ENCODE peak calls at places on chromosomes 12 and 14, in four cellular contexts. X is H1, Z is GM12878, B is HepG2. Y is an unnamed sample.
A peak's percentile ranks its signal among the peaks of the same experiment; 100 is the strongest.

GRCh38 chr12:62803756-62804155 is 131.2 kb downstream of the PPM1H start:
- DNase-seq in X (no peak), Z (no peak), B (no peak), Y (no peak)

GRCh38 chr14:91352101-91352500 is 65.5 kb downstream of the CCDC88C start:
- DNase-seq in Z (no peak), X (no peak), B (no peak), Y (no peak)

GRCh38 chr12:56684745-56685369 is 3.2 kb downstream of the PTGES3 start:
- DNase-seq in B (no peak), Z (no peak), X (no peak), Y (no peak)

GRCh38 chr12:18798445-18799139 is 60.7 kb downstream of the CAPZA3 start:
- DNase-seq in X (no peak), B (peak; percentile 55), Z (no peak), Y (no peak)

GRCh38 chr12:67344979-67345710 is 76.0 kb downstream of the CAND1 start:
- DNase-seq in Z (no peak), X (no peak), B (no peak), Y (no peak)

GRCh38 chr14:62189698-62190097 is 427.5 kb downstream of the SNAPC1 start:
- DNase-seq in B (no peak), X (no peak), Z (no peak), Y (no peak)

GRCh38 chr12:130013771-130014484 is 110.1 kb upstream of the TMEM132D start:
- DNase-seq in Z (no peak), B (peak; percentile 26), X (peak; percentile 87), Y (peak; percentile 84)

GRCh38 chr12:78928200-78929074 is 63.9 kb downstream of the SYT1 start:
- DNase-seq in B (peak; percentile 1), Z (no peak), X (no peak), Y (no peak)

GRCh38 chr14:99516156-99517045 is 35.2 kb downstream of the CCNK start:
- DNase-seq in B (no peak), Z (no peak), X (no peak), Y (no peak)

GRCh38 chr12:77213316-77213715 is 147.9 kb upstream of the E2F7 start:
- DNase-seq in B (no peak), X (no peak), Z (no peak), Y (no peak)

GRCh38 chr12:50042693-50043092 is 14.7 kb upstream of the ASIC1 start:
- DNase-seq in B (no peak), Z (no peak), X (no peak), Y (no peak)

GRCh38 chr14:83019744-83020414 is 1486.2 kb upstream of the SEL1L start:
- DNase-seq in B (no peak), Z (no peak), X (no peak), Y (no peak)

GRCh38 chr14:91323671-91324605 is 79.4 kb upstream of the GPR68 start:
- DNase-seq in Z (peak; percentile 75), B (peak; percentile 45), X (peak; percentile 98), Y (peak; percentile 20)

GRCh38 chr12:122753213-122753571 is 568 bp downstream of the DENR start:
- DNase-seq in X (no peak), Z (no peak), B (no peak), Y (no peak)

GRCh38 chr14:105414456-105415371 is 4.9 kb upstream of the MTA1 start:
- DNase-seq in X (peak; percentile 85), B (peak; percentile 22), Z (no peak), Y (peak; percentile 27)
- H3K9ac ChIP-seq in X (peak overlapping the region; percentile 62), B (peak overlapping the region; percentile 63), Z (no peak overlapping the region), Y (peak overlapping the region; percentile 77)

DNA sequence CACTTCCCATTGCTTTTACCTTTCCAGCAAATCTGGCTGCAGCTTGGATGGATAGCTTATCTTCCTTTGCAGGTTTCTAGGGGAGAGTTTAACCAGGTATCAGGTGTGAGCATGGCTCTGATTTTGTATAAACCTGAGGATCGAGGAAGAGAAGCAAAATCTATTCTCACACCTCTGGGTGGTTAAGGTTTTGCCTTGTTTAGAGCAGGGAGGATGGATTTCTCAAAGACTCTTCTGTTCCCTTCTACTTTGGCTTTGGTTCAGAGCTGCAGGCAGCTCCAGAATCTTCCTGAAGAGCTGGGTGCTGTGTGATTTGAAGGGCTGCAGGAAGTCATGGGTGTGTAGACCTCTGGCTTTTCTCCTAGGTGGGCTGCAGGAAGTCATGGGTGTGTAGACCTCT is 1.7 kb downstream of the JDP2 start:
- DNase-seq in X (no peak), B (no peak), Z (no peak), Y (no peak)
- H3K4me3 ChIP-seq in X (peak overlapping the region; percentile 74), B (peak overlapping the region; percentile 2), Z (peak overlapping the region; percentile 82), Y (peak overlapping the region; percentile 61)

GRCh38 chr12:124479680-124480468 is 87.5 kb downstream of the NCOR2 start:
- DNase-seq in B (no peak), Z (no peak), X (no peak), Y (no peak)
- TF ChIP-seq SUZ12 in B (no peak), Z (no peak), X (no peak), Y (no peak)

GRCh38 chr14:69289811-69290520 is 30.0 kb downstream of the GALNT16 start:
- DNase-seq in X (peak; percentile 19), B (no peak), Z (no peak), Y (no peak)

GRCh38 chr14:69287096-69287991 is 27.4 kb downstream of the GALNT16 start:
- DNase-seq in B (peak; percentile 46), Z (no peak), X (peak; percentile 50), Y (no peak)

GRCh38 chr14:69285661-69286255 is 25.8 kb downstream of the GALNT16 start:
- DNase-seq in Z (no peak), B (no peak), X (peak; percentile 37), Y (no peak)

GRCh38 chr14:69288956-69289705 is 29.2 kb downstream of the GALNT16 start:
- DNase-seq in X (peak; percentile 30), B (no peak), Z (no peak), Y (no peak)

DNA sequence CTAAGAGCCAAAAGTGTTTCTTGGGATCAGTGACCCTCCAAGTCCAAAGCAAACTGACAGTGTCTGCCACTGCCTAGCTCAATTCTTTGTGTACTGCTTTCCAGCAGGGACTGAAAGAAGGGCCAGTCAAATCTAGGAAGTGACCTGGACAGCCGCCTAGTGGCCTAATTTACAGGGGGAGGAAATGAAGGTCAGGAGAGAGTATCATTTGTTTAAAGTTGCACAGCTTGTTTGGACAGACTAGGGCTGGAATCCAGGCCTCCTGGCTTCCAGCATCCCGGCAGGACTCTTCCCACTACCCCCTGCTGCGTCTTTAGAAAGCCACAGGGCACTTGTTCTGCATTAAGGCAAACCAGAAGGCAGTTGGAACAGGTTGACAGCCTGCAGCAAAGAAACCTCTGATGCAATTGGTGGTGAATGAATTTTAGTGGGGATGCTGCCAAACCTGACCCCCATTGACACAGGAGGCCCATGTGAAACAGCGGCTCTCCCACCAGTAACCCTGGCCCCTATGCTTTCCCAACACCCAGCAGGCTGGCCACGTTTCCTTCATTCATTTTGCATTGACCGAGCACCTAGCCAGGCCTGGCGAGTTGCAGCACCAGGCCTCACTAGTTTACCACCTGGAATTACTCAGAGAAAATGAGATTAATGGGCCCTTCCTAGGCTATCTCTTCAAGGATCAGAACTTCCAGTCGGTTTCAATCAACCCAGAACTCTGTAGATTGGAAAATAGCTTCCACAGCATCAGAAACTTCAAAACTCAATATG is 28.2 kb downstream of the GALNT16 start:
- DNase-seq in Z (no peak), X (peak; percentile 46), B (peak; percentile 23), Y (no peak)
- H3K9ac ChIP-seq in Z (no peak overlapping the region), X (no peak overlapping the region), B (no peak overlapping the region), Y (no peak overlapping the region)

DNA sequence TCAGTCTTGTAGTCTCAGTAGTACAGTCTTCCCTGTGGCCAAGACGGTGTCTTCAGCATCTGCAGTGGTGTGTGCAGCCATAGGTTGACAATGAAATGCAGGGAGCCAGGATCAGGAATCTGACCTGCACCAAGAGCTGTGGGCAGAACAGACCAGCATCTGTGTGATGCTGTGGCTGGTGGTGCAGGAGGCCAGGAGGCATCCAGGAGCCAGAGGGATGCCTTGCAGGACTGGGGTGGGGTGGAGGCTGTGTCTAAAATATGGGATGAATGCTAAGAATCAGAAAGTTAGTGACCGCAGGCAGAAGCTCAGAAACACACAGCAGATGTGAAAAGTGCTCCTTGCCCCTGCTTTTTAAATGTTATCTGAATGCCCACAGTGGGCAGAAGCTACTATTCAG is 209.7 kb downstream of the CACNA1C start:
- DNase-seq in Z (no peak), B (no peak), X (no peak), Y (no peak)
- H3K4me3 ChIP-seq in Z (no peak overlapping the region), B (no peak overlapping the region), X (no peak overlapping the region), Y (no peak overlapping the region)

GRCh38 chr12:108446766-108447165 is 68.3 kb upstream of the FICD start:
- DNase-seq in B (no peak), X (no peak), Z (no peak), Y (no peak)
- TF ChIP-seq SUZ12 in B (no peak), X (no peak), Z (no peak), Y (no peak)

Y was measured in NT2/D1.